ENCODE peak calls at places on chromosomes 7 and 10, in four cellular contexts. P is PC-9, J is WERI-Rb-1, B is progenitor cell of endocrine pancreas. F is an unnamed sample.

GRCh38 chr7:20787658-20788057 is 972 bp upstream of the SP8 start:
- DNase-seq in P (no peak), J (no peak), B (no peak), F (no peak)

GRCh38 chr10:17166699-17167098 is 34.8 kb downstream of the TRDMT1 start:
- DNase-seq in P (no peak), J (no peak), B (no peak), F (no peak)

GRCh38 chr7:138756591-138757222 is 41.1 kb upstream of the TMEM213 start:
- DNase-seq in P (peak), J (no peak), B (no peak), F (peak)

GRCh38 chr7:131110294-131111080 is 217.2 kb upstream of the MKLN1 start:
- DNase-seq in P (peak), J (no peak), B (no peak), F (peak)

GRCh38 chr10:97498841-97499560 is at the start of gene UBTD1:
- DNase-seq in P (no peak), J (peak), B (peak), F (peak)

GRCh38 chr7:101959342-101959741 is 141.9 kb downstream of the CUX1 start:
- DNase-seq in P (no peak), J (no peak), B (no peak), F (no peak)

GRCh38 chr10:128594688-128595087 is 468.5 kb upstream of the MKI67 start:
- DNase-seq in P (no peak), J (no peak), B (no peak), F (no peak)

GRCh38 chr7:132095111-132095765 is 481.0 kb downstream of the PLXNA4 start:
- DNase-seq in P (no peak), J (no peak), B (no peak), F (no peak)

GRCh38 chr7:4049202-4049601 is 632.9 kb upstream of the FOXK1 start:
- DNase-seq in P (no peak), J (no peak), B (no peak), F (no peak)

GRCh38 chr7:64993901-64994300 is 3.1 kb upstream of the ZNF117 start:
- DNase-seq in P (no peak), J (no peak), B (no peak), F (no peak)

GRCh38 chr7:26397786-26398435 is 106.2 kb downstream of the SNX10 start:
- DNase-seq in P (no peak), J (peak), B (peak), F (peak)

GRCh38 chr10:110229155-110229554 is 21.8 kb downstream of the MXI1 start:
- DNase-seq in P (no peak), J (no peak), B (no peak), F (no peak)

GRCh38 chr10:43125274-43125845 is 12.9 kb upstream of the CSGALNACT2 start:
- DNase-seq in P (no peak), J (peak), B (no peak), F (no peak)

GRCh38 chr7:82091126-82091682 is 321.4 kb upstream of the HGF start:
- DNase-seq in P (no peak), J (peak), B (no peak), F (no peak)

GRCh38 chr10:104429834-104430233 is 76.2 kb downstream of the CFAP58 start:
- DNase-seq in P (no peak), J (no peak), B (no peak), F (no peak)

GRCh38 chr10:1376384-1376945 is 320.3 kb downstream of the WDR37 start:
- DNase-seq in P (no peak), J (no peak), B (no peak), F (no peak)

GRCh38 chr10:72126184-72126871 is 38.0 kb upstream of the SPOCK2 start:
- DNase-seq in P (no peak), J (no peak), B (no peak), F (peak)

GRCh38 chr10:48973065-48973464 is 33.4 kb upstream of the LRRC18 start:
- DNase-seq in P (no peak), J (no peak), B (no peak), F (no peak)

GRCh38 chr7:2966466-2967078 is 77.1 kb downstream of the CARD11 start:
- DNase-seq in P (peak), J (no peak), B (no peak), F (no peak)

GRCh38 chr7:132073920-132074589 is 502.2 kb downstream of the PLXNA4 start:
- DNase-seq in P (no peak), J (no peak), B (no peak), F (no peak)

GRCh38 chr7:100674441-100675407 is 1.2 kb downstream of the GNB2 start:
- DNase-seq in P (no peak), J (no peak), B (no peak), F (no peak)

GRCh38 chr10:102627446-102628293 is 16.6 kb upstream of the TRIM8 start:
- DNase-seq in P (no peak), J (peak), B (no peak), F (peak)

GRCh38 chr7:144525956-144526355 is 122.5 kb upstream of the NOBOX start:
- DNase-seq in P (no peak), J (no peak), B (no peak), F (no peak)

GRCh38 chr10:18658301-18658991 is 785 bp upstream of the ARL5B start:
- DNase-seq in P (no peak), J (no peak), B (no peak), F (no peak)

GRCh38 chr7:100546868-100547800 is 8.1 kb downstream of the AGFG2 start:
- DNase-seq in P (no peak), J (no peak), B (no peak), F (no peak)

GRCh38 chr7:97024209-97025129 is at the start of gene DLX5:
- DNase-seq in P (no peak), J (peak), B (peak), F (peak)

GRCh38 chr10:14560794-14561765 is 213.6 kb downstream of the FAM107B start:
- DNase-seq in P (no peak), J (no peak), B (no peak), F (no peak)

GRCh38 chr10:121615401-121615800 is 17.2 kb upstream of the FGFR2 start:
- DNase-seq in P (no peak), J (no peak), B (no peak), F (no peak)

GRCh38 chr10:13993169-13993568 is 337.6 kb downstream of the FRMD4A start:
- DNase-seq in P (no peak), J (no peak), B (no peak), F (no peak)

GRCh38 chr10:6072215-6072941 is 10.2 kb upstream of the IL2RA start:
- DNase-seq in P (no peak), J (no peak), B (no peak), F (no peak)

GRCh38 chr10:74743401-74743800 is 83.0 kb upstream of the KAT6B start:
- DNase-seq in P (no peak), J (no peak), B (no peak), F (no peak)

GRCh38 chr7:95055295-95055694 is 147.9 kb downstream of the PPP1R9A start:
- DNase-seq in P (no peak), J (no peak), B (no peak), F (no peak)

GRCh38 chr7:140899883-140900282 is 24.8 kb downstream of the BRAF start:
- DNase-seq in P (no peak), J (peak), B (no peak), F (no peak)

GRCh38 chr7:98745722-98746318 is 124.0 kb downstream of the TMEM130 start:
- DNase-seq in P (peak), J (peak), B (peak), F (peak)

GRCh38 chr10:52115823-52116222 is 198.3 kb upstream of the DKK1 start:
- DNase-seq in P (no peak), J (no peak), B (no peak), F (no peak)

GRCh38 chr7:436367-437128 is 83.1 kb downstream of the PDGFA start:
- DNase-seq in P (no peak), J (no peak), B (no peak), F (no peak)

GRCh38 chr7:150755473-150756099 is 18.4 kb downstream of the GIMAP5 start:
- DNase-seq in P (no peak), J (no peak), B (no peak), F (no peak)

GRCh38 chr7:150754950-150755349 is 17.7 kb downstream of the GIMAP5 start:
- DNase-seq in P (no peak), J (no peak), B (no peak), F (no peak)

GRCh38 chr7:150753239-150753638 is 16.0 kb downstream of the GIMAP5 start:
- DNase-seq in P (no peak), J (no peak), B (no peak), F (no peak)

GRCh38 chr7:150751702-150752101 is 14.5 kb downstream of the GIMAP5 start:
- DNase-seq in P (no peak), J (no peak), B (no peak), F (no peak)

DNA sequence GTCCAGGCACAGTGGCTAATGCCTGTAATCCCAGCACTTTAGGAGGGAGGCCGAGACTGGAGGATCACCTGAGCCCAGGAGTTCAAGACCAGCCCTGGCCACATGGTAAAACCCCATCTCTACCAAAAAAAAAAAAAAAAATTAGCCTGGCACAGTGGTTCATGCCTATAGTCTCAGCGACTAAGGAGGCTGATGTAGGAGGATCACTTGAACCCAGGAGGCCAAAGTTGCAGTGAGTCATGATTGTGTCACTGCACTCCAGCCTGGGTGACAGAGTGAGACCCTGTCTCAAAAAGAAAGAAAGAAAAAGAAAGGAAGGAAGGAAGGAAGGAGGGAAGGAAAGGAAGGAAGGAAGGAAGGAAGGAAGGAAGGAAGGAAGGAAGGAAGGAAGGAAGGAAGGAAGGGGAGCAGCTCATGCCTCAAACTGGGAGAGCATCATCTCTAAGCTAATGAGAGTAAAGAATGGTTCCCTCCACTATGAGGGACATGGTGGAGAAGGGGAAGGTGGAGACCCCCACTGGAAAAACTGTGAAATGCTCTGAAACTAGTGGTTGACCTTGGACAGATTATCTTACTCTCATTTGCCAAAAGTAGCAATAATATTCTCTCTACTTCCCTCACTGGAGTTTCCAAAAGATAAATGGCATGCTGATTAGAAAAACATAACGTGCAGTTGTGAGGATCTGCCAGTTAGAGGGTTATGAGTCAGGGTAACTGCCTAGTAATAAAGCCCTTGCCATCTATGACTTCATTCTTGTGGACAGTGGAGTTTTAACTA is 16.8 kb downstream of the GIMAP5 start:
- DNase-seq in P (no peak), J (peak), B (no peak), F (no peak)
- TF ChIP-seq CTCF in P (no peak), J (peak), B (peak), F (no peak)

DNA sequence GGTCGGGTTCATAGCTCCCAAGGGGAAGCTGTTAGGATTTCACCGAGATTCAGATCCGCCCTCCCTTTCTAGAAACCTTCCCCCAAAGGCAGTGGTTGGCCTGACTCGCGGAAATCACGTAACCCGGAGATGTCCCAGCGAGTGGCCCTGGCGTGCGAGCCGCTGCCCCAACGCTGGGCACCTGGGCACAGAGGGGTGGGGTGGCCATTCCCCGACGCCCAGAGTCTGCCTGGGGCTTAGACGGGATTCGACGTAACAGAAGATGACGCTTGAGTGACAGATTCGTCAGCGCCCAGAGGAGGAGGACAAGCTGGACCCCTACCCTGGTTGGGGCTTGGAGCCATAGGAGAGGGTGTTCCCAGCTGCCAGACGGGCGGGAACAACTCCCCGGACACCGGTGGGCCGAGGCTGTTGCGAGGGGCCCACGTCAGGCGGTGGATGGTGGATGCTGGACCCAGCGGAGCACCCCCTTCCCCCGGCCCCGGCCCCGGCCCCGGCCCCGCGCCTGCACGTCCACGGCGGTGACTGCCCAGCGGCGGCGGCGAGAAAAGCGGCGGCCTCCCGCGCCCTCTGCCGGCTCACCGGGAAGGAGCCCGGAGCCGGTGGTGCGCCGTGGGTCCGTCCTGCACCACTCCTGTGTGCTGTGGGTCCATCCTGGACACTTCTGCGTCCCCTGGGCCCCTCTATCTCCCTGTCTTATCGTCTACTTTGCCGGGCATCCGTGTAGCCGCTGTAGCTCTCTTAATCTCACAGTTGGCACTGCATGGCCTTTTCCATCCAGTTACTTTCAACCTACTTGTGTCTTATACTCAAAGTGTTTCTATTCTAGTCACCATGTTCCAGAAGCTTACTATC is 35.4 kb upstream of the KNDC1 start:
- DNase-seq in P (no peak), J (peak), B (peak), F (peak)
- TF ChIP-seq CTCF in P (no peak), J (peak), B (peak), F (peak)

DNA sequence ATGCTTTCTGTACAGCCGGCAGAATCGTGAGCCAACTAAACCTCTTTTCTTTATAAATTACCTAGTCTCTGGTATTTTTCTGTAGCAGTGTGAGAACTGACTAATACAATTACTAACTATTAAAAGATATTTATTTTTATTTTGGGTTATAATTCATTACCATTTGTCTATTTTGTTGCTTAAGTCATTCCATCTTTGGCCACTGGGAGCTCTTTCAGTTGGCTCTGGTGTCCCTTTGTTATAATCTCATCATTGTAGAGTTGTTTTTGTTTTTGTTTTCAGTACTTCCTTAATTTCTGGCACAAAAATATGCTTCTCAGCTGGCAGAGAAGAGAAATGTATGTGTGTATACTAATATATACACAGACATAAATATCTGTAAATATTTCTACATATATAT is 807.9 kb upstream of the MBL2 start:
- DNase-seq in P (no peak), J (no peak), B (no peak), F (no peak)
- TF ChIP-seq CTCF in P (peak), J (no peak), B (peak), F (no peak)

DNA sequence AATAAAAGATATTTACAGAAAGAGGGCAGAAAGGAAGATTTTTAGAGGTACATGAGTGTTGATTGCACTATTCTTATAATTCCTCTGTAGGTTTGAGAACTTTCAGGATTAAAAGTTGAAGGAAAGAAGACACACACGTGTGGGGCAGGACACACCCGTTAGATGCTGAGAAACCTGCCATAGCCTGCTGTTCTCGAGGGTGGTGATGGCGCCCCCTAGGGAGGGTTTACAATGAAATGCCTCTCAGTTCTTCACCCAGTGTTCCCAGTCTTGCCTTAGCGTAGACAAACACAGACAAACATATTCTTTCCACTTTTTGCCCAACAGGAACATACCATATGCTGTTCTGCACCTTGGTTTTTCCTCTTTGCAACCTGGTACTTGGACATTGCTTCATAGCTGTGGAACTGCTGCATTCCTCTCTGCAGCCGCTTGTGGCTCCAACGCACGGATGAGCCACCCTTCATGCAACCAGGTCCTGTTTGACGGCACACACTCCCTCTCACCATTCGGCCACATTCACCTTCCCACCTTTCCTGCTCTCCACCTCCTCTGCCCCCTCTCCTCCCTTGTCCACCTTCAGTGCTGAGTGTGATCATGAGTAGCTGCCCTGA is 23.3 kb upstream of the HSPA12A start:
- DNase-seq in P (no peak), J (peak), B (no peak), F (peak)
- TF ChIP-seq CTCF in P (peak), J (peak), B (peak), F (peak)

GRCh38 chr7:57300747-57301146 is 149.2 kb upstream of the ZNF716 start:
- DNase-seq in P (no peak), J (no peak), B (no peak), F (no peak)

GRCh38 chr7:57308631-57309408 is 141.2 kb upstream of the ZNF716 start:
- DNase-seq in P (no peak), J (peak), B (no peak), F (no peak)

DNA sequence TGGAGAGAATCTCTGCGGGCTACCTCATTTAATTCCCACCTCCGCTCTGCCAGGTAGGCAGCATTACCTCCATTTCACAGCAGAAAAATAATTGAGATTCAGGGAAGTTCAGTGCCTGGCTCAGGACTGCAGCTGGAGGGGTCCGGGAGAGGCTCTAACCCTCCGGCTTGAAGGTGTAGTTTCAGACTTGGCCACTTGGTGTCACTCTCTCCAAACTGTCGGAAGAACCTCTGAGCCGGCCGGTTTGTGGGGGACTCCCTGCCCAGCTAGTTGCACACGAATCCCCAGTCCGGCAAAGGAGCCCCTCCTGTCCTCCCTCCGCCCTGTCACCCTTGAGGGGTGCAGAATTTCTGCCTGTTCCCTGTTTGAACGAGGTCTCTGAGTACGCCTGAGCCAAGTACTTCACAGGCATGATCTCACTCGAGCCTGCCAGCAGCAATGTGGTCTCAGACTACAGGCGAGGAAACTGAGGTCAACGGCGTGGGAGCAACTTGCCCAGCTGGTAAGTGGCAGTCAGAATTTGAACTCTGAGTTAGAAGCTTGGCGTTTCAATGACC is 144.7 kb upstream of the ZNF716 start:
- DNase-seq in P (no peak), J (peak), B (no peak), F (no peak)
- TF ChIP-seq CTCF in P (peak), J (peak), B (no peak), F (no peak)

GRCh38 chr7:28560771-28561170 is 148.5 kb downstream of the CREB5 start:
- DNase-seq in P (no peak), J (no peak), B (no peak), F (no peak)
- TF ChIP-seq CTCF in P (no peak), J (no peak), B (no peak), F (no peak)